ENCODE peak calls at places on chromosomes 1 and 21, in ten cellular contexts. S is CD8-positive, alpha-beta T cell; N is upper lobe of left lung; T is tibial nerve; C is psoas muscle; I is SK-N-SH; U is left ventricle myocardium inferior; V is thoracic aorta; L is A673; W is brain microvascular endothelial cell. J is an unnamed sample.
A peak's percentile ranks its signal among the peaks of the same experiment; 100 is the strongest.

GRCh38 chr1:45840704-45841103 is 37.3 kb downstream of the MAST2 start:
- DNase-seq in U (no peak), T (no peak), W (no peak), L (no peak), S (no peak), C (no peak), V (no peak), N (no peak), I (no peak), J (no peak)

GRCh38 chr1:197356723-197357533 is 88.9 kb downstream of the CRB1 start:
- DNase-seq in W (peak; percentile 38), U (no peak), V (no peak), C (no peak), I (peak; percentile 63), N (no peak), S (no peak), L (peak; percentile 73), T (no peak), J (peak; percentile 69)

GRCh38 chr1:206013017-206013800 is 10.0 kb upstream of the RAB7B start:
- DNase-seq in U (no peak), L (no peak), N (no peak), W (no peak), T (no peak), C (no peak), I (no peak), S (no peak), V (no peak), J (no peak)

GRCh38 chr1:220887868-220888664 is 8.8 kb downstream of the HLX start:
- DNase-seq in U (no peak), N (no peak), T (no peak), L (no peak), V (no peak), I (peak; percentile 58), S (no peak), C (no peak), W (no peak), J (no peak)

GRCh38 chr1:38526046-38526445 is 333.5 kb downstream of the RRAGC start:
- DNase-seq in I (no peak), W (no peak), N (no peak), L (no peak), T (no peak), S (no peak), U (no peak), V (no peak), C (no peak), J (no peak)

GRCh38 chr1:82934069-82934468 is 1064.9 kb downstream of the TTLL7 start:
- DNase-seq in L (no peak), W (no peak), S (no peak), U (no peak), T (peak; percentile 7), I (peak; percentile 7), N (no peak), V (no peak), C (peak; percentile 14), J (no peak)

GRCh38 chr1:204986181-204986580 is 56.8 kb upstream of the CNTN2 start:
- DNase-seq in N (no peak), S (no peak), L (no peak), T (no peak), V (no peak), I (no peak), U (no peak), C (no peak), W (no peak), J (no peak)

GRCh38 chr1:245742891-245743290 is 588.1 kb downstream of the KIF26B start:
- DNase-seq in W (peak; percentile 14), S (no peak), T (no peak), L (peak; percentile 6), C (no peak), V (no peak), U (no peak), N (peak; percentile 46), I (no peak), J (no peak)

GRCh38 chr1:42999308-42999707 is 40.6 kb upstream of the SLC2A1 start:
- DNase-seq in C (no peak), T (no peak), L (no peak), W (no peak), N (no peak), I (no peak), V (no peak), U (no peak), S (no peak), J (no peak)

GRCh38 chr1:58971629-58972140 is 187.8 kb upstream of the JUN start:
- DNase-seq in V (no peak), T (no peak), N (no peak), I (no peak), S (no peak), U (peak; percentile 55), W (no peak), L (no peak), C (peak; percentile 75), J (no peak)

GRCh38 chr1:94602312-94602711 is 60.8 kb upstream of the F3 start:
- DNase-seq in C (peak; percentile 29), N (no peak), W (no peak), L (no peak), T (no peak), V (no peak), S (no peak), U (no peak), I (no peak), J (no peak)

GRCh38 chr21:46667735-46668380 is 32.4 kb downstream of the PRMT2 start:
- DNase-seq in S (no peak), C (no peak), W (peak; percentile 11), L (peak; percentile 58), I (peak; percentile 80), V (no peak), N (peak; percentile 85), T (no peak), U (no peak), J (peak; percentile 82)

GRCh38 chr1:7960165-7960564 is 1.3 kb upstream of the PARK7 start:
- DNase-seq in V (no peak), S (no peak), L (no peak), U (no peak), T (no peak), N (no peak), C (no peak), W (no peak), I (no peak), J (no peak)
- H3K4me3 ChIP-seq in V (no peak overlapping the region), S (no peak overlapping the region), L (peak overlapping the region; percentile 75), U (no peak overlapping the region), T (no peak overlapping the region), N (no peak overlapping the region), C (peak overlapping the region; percentile 87), W (no peak overlapping the region), I (peak overlapping the region; percentile 75), J (no peak overlapping the region)

DNA sequence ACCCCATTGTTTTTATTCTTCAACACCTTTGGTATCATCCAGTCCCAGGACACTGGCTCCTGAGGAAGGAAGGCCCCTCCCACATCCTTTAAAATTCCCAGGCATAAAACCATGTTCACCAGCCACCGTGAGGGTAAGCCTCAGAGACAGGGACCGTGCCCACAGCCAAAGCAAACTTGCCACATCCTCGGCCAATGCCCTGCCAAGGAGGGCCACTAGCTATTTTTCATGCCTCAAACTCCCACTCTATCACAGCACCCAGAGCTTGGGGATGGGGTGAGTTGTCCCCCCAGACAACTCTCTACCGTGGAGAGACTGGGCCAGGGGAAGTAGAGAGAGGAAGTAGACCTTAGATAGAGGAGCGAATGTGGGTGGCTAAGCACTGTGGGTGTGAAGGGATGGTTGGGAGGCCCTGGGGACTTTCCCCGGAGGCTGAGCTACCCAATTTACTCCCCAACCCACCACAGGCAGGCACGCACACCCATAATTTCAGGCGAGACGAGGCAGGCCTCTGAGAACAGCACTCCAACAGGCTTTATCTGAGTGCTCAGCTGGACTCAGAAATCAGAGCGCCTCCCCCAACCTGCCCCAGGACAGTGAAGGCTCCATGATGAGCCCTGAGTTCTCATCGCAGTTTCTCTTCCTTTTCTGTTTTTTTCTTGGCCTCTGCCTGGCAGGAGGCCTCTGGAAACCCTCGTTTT is 15.9 kb upstream of the BTG2 start:
- DNase-seq in N (no peak), T (no peak), C (no peak), V (no peak), I (no peak), S (peak; percentile 94), L (no peak), U (no peak), W (no peak), J (peak; percentile 62)
- TF ChIP-seq CTCF in N (no peak), T (no peak), C (no peak), V (no peak), I (no peak), S (no peak), L (no peak), U (no peak), W (no peak), J (no peak)

GRCh38 chr1:209585197-209585596 is 1.7 kb downstream of the CAMK1G start:
- DNase-seq in T (no peak), W (no peak), C (no peak), I (no peak), L (peak; percentile 29), S (no peak), U (no peak), V (no peak), N (no peak), J (no peak)
- H3K4me3 ChIP-seq in T (no peak overlapping the region), W (no peak overlapping the region), C (no peak overlapping the region), I (peak overlapping the region; percentile 80), L (peak overlapping the region; percentile 64), S (no peak overlapping the region), U (peak overlapping the region; percentile 27), V (no peak overlapping the region), N (no peak overlapping the region), J (no peak overlapping the region)

GRCh38 chr1:93080424-93080823 is 1.3 kb downstream of the MTF2 start:
- DNase-seq in I (peak; percentile 59), T (no peak), L (peak; percentile 80), W (peak; percentile 43), S (no peak), V (no peak), U (no peak), C (no peak), N (no peak), J (no peak)
- TF ChIP-seq CTCF in I (peak; percentile 69), T (peak; percentile 19), L (peak; percentile 62), W (peak; percentile 47), S (peak; percentile 75), V (no peak), U (peak; percentile 49), C (peak; percentile 51), N (peak; percentile 56), J (no peak)